ENCODE peak calls at places on chromosomes 12 and 14, in ten cellular contexts. L, R, D, Y, F, H, K, S, T and X are unnamed samples.

GRCh38 chr12:109625131-109625559 is 51.6 kb downstream of the MVK start:
- DNase-seq in F (peak; percentile 44), S (peak; percentile 29), D (no peak), Y (no peak), K (no peak), T (peak; percentile 50), L (no peak), R (no peak), H (peak; percentile 44), X (peak; percentile 8)

GRCh38 chr12:52865090-52865944 is 16.5 kb upstream of the KRT78 start:
- DNase-seq in D (no peak), F (peak; percentile 77), K (no peak), L (peak; percentile 80), R (no peak), H (peak; percentile 63), T (peak; percentile 86), Y (peak; percentile 91), S (peak; percentile 61), X (peak; percentile 66)

GRCh38 chr12:6288235-6288634 is 22.2 kb upstream of the PLEKHG6 start:
- DNase-seq in S (no peak), Y (no peak), H (no peak), F (peak; percentile 74), D (no peak), K (no peak), L (no peak), T (peak; percentile 67), R (no peak), X (no peak)

GRCh38 chr12:132502149-132502881 is 12.4 kb downstream of the FBRSL1 start:
- DNase-seq in S (no peak), R (no peak), L (no peak), H (no peak), K (no peak), T (no peak), Y (no peak), D (no peak), F (no peak), X (no peak)

GRCh38 chr12:38053655-38054464 is 262.7 kb upstream of the ALG10B start:
- DNase-seq in Y (no peak), D (no peak), L (no peak), S (no peak), K (no peak), H (no peak), R (no peak), F (no peak), T (no peak), X (peak; percentile 34)

GRCh38 chr14:92475451-92476187 is 38.0 kb upstream of the RIN3 start:
- DNase-seq in S (peak; percentile 65), Y (no peak), K (peak; percentile 28), H (peak; percentile 86), D (no peak), F (peak; percentile 94), T (peak; percentile 89), R (no peak), L (peak; percentile 86), X (peak; percentile 37)

GRCh38 chr14:32224731-32225377 is 21.8 kb upstream of the RNU6-8 start:
- DNase-seq in S (peak; percentile 31), D (peak; percentile 22), T (peak; percentile 71), L (no peak), F (peak; percentile 90), Y (peak; percentile 9), H (no peak), R (no peak), K (peak; percentile 33), X (peak; percentile 79)

GRCh38 chr12:2064078-2064507 is 11.3 kb downstream of the CACNA1C start:
- DNase-seq in F (peak; percentile 84), K (no peak), H (no peak), Y (no peak), R (no peak), S (no peak), L (no peak), T (peak; percentile 54), D (no peak), X (no peak)

GRCh38 chr12:79058342-79058741 is 193.8 kb downstream of the SYT1 start:
- DNase-seq in F (peak; percentile 83), R (no peak), H (no peak), D (no peak), L (no peak), S (no peak), K (no peak), Y (no peak), T (peak; percentile 69), X (peak; percentile 53)

GRCh38 chr12:121451931-121452330 is 52.0 kb downstream of the RNF34 start:
- DNase-seq in T (peak; percentile 44), F (no peak), D (no peak), H (no peak), R (no peak), L (no peak), Y (no peak), K (peak; percentile 52), S (no peak), X (no peak)

GRCh38 chr12:101713059-101713682 is 15.7 kb downstream of the CHPT1 start:
- DNase-seq in T (no peak), L (peak; percentile 45), F (peak; percentile 41), D (no peak), S (peak; percentile 40), R (no peak), H (no peak), Y (no peak), K (peak; percentile 77), X (peak; percentile 54)

GRCh38 chr12:94458882-94459772 is 540 bp downstream of the CEP83 start:
- DNase-seq in D (no peak), S (no peak), F (peak; percentile 55), T (peak; percentile 77), L (no peak), H (no peak), Y (peak; percentile 3), R (no peak), K (no peak), X (peak; percentile 47)

GRCh38 chr12:92411687-92412086 is 266.0 kb upstream of the BTG1 start:
- DNase-seq in T (no peak), K (no peak), D (no peak), H (no peak), L (no peak), R (no peak), Y (no peak), S (no peak), F (no peak), X (no peak)

GRCh38 chr12:88391556-88391955 is 188.7 kb downstream of the KITLG start:
- DNase-seq in R (no peak), S (no peak), K (no peak), T (peak; percentile 90), D (no peak), L (no peak), F (peak; percentile 94), Y (no peak), H (no peak), X (peak; percentile 90)